ENCODE peak calls at places on chromosomes 13 and 19, in five cellular contexts. R is brain pericyte; U is endodermal cell; J is cardiac fibroblast; Q is activated CD4-positive, CD25-positive, alpha-beta regulatory T cell treated with anti-CD3 and anti-CD28 coated beads, Interleukin-2, amount 50 U/mL, for 16 hours. S is an unnamed sample.

GRCh38 chr19:2536461-2536860 is 60.5 kb downstream of the GADD45B start:
- DNase-seq in J (no peak), R (no peak), U (no peak), Q (no peak), S (no peak)

GRCh38 chr13:82477436-82477835 is 1404.8 kb downstream of the SLITRK1 start:
- DNase-seq in J (no peak), R (no peak), Q (no peak), U (no peak), S (peak)

GRCh38 chr19:32201661-32202060 is 143.7 kb upstream of the ZNF507 start:
- DNase-seq in J (no peak), R (no peak), Q (no peak), U (no peak), S (no peak)

GRCh38 chr13:41610426-41610825 is 153.1 kb downstream of the RGCC start:
- DNase-seq in Q (no peak), U (no peak), J (peak), R (no peak), S (peak)

GRCh38 chr19:43132696-43133095 is 50.2 kb upstream of the PSG2 start:
- DNase-seq in J (no peak), Q (no peak), R (no peak), U (no peak), S (peak)

GRCh38 chr19:27774827-27775226 is 1438.1 kb downstream of the UQCRFS1 start:
- DNase-seq in Q (no peak), U (peak), R (no peak), J (no peak), S (peak)

GRCh38 chr13:111666377-111666776 is 345.9 kb downstream of the TEX29 start:
- DNase-seq in R (no peak), J (no peak), U (peak), Q (no peak), S (no peak)

GRCh38 chr13:46844431-46844830 is 47.5 kb upstream of the ESD start:
- DNase-seq in U (no peak), R (no peak), Q (no peak), J (no peak), S (no peak)

GRCh38 chr13:94825507-94825906 is 113.2 kb upstream of the SOX21 start:
- DNase-seq in Q (no peak), U (peak), J (peak), R (no peak), S (peak)

GRCh38 chr19:52221831-52222375 is 32.1 kb downstream of the PPP2R1A start:
- DNase-seq in J (no peak), Q (no peak), U (no peak), R (no peak), S (peak)

GRCh38 chr13:44267966-44268365 is 105.7 kb upstream of the SERP2 start:
- DNase-seq in J (peak), U (no peak), Q (no peak), R (no peak), S (peak)

GRCh38 chr19:6930190-6930589 is 42.8 kb downstream of the ADGRE1 start:
- DNase-seq in U (no peak), J (no peak), Q (no peak), R (no peak), S (peak)

GRCh38 chr13:38577048-38577447 is 109.8 kb upstream of the FREM2 start:
- DNase-seq in U (no peak), Q (no peak), J (peak), R (no peak), S (no peak)

GRCh38 chr19:1248454-1249297 is at the start of gene MIDN:
- DNase-seq in J (peak), U (peak), R (no peak), Q (peak), S (peak)

GRCh38 chr13:76741624-76742023 is 144.6 kb downstream of the KCTD12 start:
- DNase-seq in Q (no peak), U (no peak), J (no peak), R (no peak), S (no peak)

GRCh38 chr13:102904408-102904862 is 58.6 kb downstream of the ERCC5 start:
- DNase-seq in J (no peak), R (no peak), Q (no peak), U (no peak), S (no peak)

GRCh38 chr13:102948006-102948405 is 102.2 kb downstream of the ERCC5 start:
- DNase-seq in U (no peak), J (peak), Q (no peak), R (no peak), S (no peak)